ENCODE peak calls at places on chromosomes 2 and 18, in six cellular contexts. C is stomach, Q is adrenal gland, H is sigmoid colon, A is prostate gland, P is endothelial cell of umbilical vein. B is an unnamed sample.

GRCh38 chr2:176096986-176097819 is 2.4 kb upstream of the HOXD12 start:
- DNase-seq in C (peak), Q (peak), H (peak), A (peak), P (peak), B (peak)

GRCh38 chr2:156190532-156190931 is 142.0 kb downstream of the NR4A2 start:
- DNase-seq in C (no peak), Q (no peak), H (no peak), A (no peak), P (no peak), B (no peak)

GRCh38 chr18:24160086-24160485 is 21.2 kb downstream of the CABYR start:
- DNase-seq in C (no peak), Q (no peak), H (no peak), A (no peak), P (no peak), B (no peak)

GRCh38 chr2:41698787-41699422 is 348.9 kb upstream of the PKDCC start:
- DNase-seq in C (no peak), Q (peak), H (peak), A (peak), P (peak), B (peak)

GRCh38 chr18:46481847-46482245 is 175.2 kb downstream of the LOXHD1 start:
- DNase-seq in C (no peak), Q (no peak), H (no peak), A (no peak), P (no peak), B (no peak)

GRCh38 chr2:64021578-64021977 is 2.4 kb upstream of the VPS54 start:
- DNase-seq in C (no peak), Q (no peak), H (no peak), A (peak), P (peak), B (no peak)

GRCh38 chr18:649341-649740 is 8.1 kb upstream of the TYMS start:
- DNase-seq in C (no peak), Q (no peak), H (no peak), A (no peak), P (no peak), B (no peak)

GRCh38 chr18:55534547-55534946 is 53.4 kb downstream of the TCF4 start:
- DNase-seq in C (no peak), Q (no peak), H (no peak), A (no peak), P (no peak), B (no peak)

GRCh38 chr18:55633032-55633431 is 45.0 kb upstream of the TCF4 start:
- DNase-seq in C (no peak), Q (no peak), H (no peak), A (peak), P (no peak), B (no peak)

GRCh38 chr2:211487746-211488145 is 931.3 kb downstream of the CPS1 start:
- DNase-seq in C (no peak), Q (no peak), H (no peak), A (no peak), P (no peak), B (no peak)

GRCh38 chr2:46489430-46489829 is 10.1 kb downstream of the TMEM247 start:
- DNase-seq in C (no peak), Q (no peak), H (no peak), A (no peak), P (no peak), B (no peak)

GRCh38 chr2:48194641-48195040 is 288.3 kb upstream of the FBXO11 start:
- DNase-seq in C (no peak), Q (no peak), H (no peak), A (no peak), P (no peak), B (no peak)

GRCh38 chr2:42770288-42771131 is 6.6 kb upstream of the OXER1 start:
- DNase-seq in C (peak), Q (peak), H (peak), A (no peak), P (peak), B (no peak)

GRCh38 chr18:36688020-36688965 is 140.5 kb downstream of the TPGS2 start:
- DNase-seq in C (peak), Q (peak), H (no peak), A (peak), P (peak), B (peak)

GRCh38 chr2:100730290-100730868 is 89.6 kb upstream of the NPAS2 start:
- DNase-seq in C (peak), Q (peak), H (peak), A (peak), P (peak), B (no peak)

GRCh38 chr18:7921938-7922587 is 354.9 kb downstream of the PTPRM start:
- DNase-seq in C (no peak), Q (no peak), H (no peak), A (no peak), P (peak), B (no peak)

GRCh38 chr18:41993151-41993550 is 38.1 kb downstream of the PIK3C3 start:
- DNase-seq in C (no peak), Q (no peak), H (no peak), A (no peak), P (no peak), B (no peak)

DNA sequence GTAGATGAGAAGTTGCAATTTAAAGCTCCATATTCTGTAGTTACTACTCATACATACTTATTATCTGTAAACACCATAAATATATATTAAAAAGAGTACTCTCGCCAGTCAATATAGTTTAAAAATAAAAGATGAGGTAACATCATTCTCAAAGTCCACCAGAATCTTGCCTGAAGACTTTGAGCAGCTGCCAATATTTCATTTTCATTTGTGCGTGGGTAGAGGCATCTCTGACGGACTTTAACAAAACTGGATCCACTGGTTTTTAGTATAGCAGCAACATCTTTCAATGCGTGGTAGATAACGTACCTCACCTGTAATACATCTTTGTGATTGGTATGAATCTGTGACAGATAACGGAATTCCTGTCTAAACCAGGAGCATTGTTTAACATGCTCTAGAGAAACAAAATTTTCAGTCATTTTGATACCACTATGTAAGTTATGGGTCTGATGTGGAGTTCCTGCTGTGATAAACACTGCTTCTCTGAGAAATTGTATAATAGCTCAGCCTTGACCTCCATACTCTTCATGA is 45.0 kb downstream of the WDR75 start:
- DNase-seq in C (no peak), Q (no peak), H (no peak), A (no peak), P (no peak), B (no peak)
- H3K27ac ChIP-seq in C (no peak), Q (no peak), H (no peak), A (no peak), P (no peak), B (no peak)

GRCh38 chr2:234674781-234675201 is 177.9 kb upstream of the ARL4C start:
- DNase-seq in C (no peak), Q (peak), H (no peak), A (no peak), P (no peak), B (peak)
- TF ChIP-seq POLR2A in C (no peak), Q (no peak), H (no peak), A (no peak), P (no peak), B (no peak)

DNA sequence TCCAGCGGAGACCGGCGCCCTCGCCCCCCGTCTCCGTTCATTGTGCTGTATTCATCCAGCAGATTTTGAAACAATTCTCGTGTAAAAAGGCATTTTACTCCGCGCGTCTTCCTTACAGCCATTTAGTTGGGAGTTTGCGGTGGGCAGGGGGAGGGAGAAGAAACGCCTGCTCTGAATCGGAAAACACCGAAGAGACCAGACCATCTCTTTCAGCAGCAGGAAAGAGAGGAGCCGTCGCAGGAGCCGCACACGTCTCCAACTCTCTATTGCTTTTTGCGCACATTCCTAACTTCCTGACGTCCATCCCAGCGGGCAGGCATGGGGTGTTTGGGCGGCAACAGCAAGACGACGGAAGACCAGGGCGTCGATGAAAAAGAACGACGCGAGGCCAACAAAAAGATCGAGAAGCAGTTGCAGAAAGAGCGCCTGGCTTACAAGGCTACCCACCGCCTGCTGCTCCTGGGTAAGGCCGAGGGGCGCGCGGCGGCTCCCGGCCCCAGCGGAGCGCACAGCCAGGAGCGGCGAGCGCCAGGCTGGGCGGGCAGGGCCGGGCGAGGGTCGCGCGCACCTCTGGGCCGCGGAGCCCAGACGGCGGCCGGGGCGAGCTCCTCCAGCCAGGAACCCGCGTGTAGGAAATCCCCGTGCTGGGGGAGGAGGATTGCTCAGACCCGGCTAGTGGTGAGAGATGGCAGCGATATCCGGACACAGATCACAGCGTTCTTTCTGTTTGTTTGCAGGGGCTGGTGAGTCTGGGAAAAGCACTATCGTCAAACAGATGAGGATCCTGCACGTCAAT is 63.2 kb downstream of the GNAL start:
- DNase-seq in C (no peak), Q (no peak), H (no peak), A (no peak), P (no peak), B (no peak)
- H3K4me3 ChIP-seq in C (peak), Q (peak), H (peak), A (peak), P (no peak), B (peak)

GRCh38 chr2:240259924-240260529 is 119.6 kb upstream of the OTOS start:
- DNase-seq in C (no peak), Q (peak), H (no peak), A (no peak), P (no peak), B (peak)
- H3K27ac ChIP-seq in C (peak), Q (peak), H (peak), A (no peak), P (no peak), B (peak)

GRCh38 chr2:182914852-182915251 is 48.4 kb upstream of the FRZB start:
- DNase-seq in C (no peak), Q (no peak), H (no peak), A (no peak), P (no peak), B (no peak)

GRCh38 chr2:182917924-182918323 is 51.5 kb upstream of the FRZB start:
- DNase-seq in C (no peak), Q (no peak), H (no peak), A (no peak), P (no peak), B (no peak)

GRCh38 chr2:182915369-182916326 is 49.2 kb upstream of the FRZB start:
- DNase-seq in C (no peak), Q (no peak), H (no peak), A (no peak), P (no peak), B (no peak)

GRCh38 chr2:182918961-182919360 is 52.5 kb upstream of the FRZB start:
- DNase-seq in C (no peak), Q (no peak), H (no peak), A (no peak), P (no peak), B (no peak)

DNA sequence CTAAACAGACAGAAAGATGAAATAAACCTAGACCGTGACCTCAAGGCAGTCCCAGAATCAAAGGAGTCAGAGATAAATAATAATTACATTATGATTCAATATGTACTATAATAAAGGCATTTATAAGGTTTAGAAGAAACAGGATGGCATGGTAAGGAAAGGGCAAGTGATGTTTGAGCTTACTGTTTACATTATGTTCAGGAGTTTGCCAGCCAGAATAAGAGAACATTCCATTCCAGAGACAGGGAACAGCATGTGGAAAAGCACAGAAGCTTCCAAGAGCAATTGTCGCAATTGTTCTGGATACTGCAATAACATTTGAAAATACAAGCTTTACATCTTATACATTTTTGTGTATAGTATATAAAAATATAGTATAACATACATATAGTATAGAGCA is 50.0 kb upstream of the FRZB start:
- DNase-seq in C (no peak), Q (no peak), H (no peak), A (no peak), P (no peak), B (no peak)
- TF ChIP-seq POLR2A in C (no peak), Q (no peak), H (no peak), A (no peak), P (no peak), B (no peak)

GRCh38 chr2:66577331-66578041 is 142.6 kb downstream of the MEIS1 start:
- DNase-seq in C (no peak), Q (peak), H (peak), A (no peak), P (no peak), B (peak)

GRCh38 chr2:66576381-66577330 is 141.7 kb downstream of the MEIS1 start:
- DNase-seq in C (no peak), Q (peak), H (peak), A (peak), P (peak), B (peak)

GRCh38 chr2:66578853-66579158 is 143.9 kb downstream of the MEIS1 start:
- DNase-seq in C (no peak), Q (no peak), H (no peak), A (no peak), P (peak), B (no peak)

GRCh38 chr2:66579494-66579893 is 144.6 kb downstream of the MEIS1 start:
- DNase-seq in C (no peak), Q (no peak), H (no peak), A (no peak), P (peak), B (no peak)

DNA sequence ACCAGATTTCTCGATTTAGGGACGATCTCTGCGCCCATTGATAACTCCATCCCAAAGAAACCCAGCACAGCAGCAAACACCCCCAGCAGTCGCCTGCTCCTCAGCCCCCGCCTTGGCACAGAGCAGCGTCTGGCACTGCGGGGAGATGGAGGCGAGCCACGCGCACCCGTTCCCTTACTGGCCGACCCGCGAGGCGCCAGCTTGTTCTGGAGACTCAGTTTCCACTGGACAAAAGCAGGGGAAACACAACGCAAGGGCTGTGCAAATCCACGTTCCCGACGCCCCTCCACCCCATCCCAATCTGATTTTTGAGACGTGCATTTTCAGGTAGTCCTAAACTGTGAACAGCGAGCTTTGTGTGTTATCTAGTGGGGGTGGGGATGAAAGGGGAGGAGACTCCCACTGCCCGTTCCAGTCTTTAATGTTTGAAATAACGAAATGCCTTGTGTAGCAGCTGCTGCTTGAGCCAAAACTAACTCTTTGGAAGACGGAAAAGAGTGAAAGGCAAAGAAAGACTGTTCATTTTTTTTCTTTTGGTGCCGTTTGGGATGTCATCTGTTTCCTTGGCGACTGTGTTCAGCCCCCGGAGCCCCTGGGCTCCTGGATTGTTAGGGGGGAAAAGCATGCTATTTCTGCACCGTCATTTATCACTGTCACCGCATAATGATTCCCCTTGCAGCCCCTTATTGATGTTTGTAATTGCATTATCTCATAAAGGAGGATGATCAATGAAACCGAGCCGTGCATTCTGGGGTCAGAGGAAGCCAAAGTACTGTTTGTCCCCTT is 143.3 kb downstream of the MEIS1 start:
- DNase-seq in C (no peak), Q (peak), H (peak), A (no peak), P (no peak), B (peak)
- H3K4me3 ChIP-seq in C (peak), Q (peak), H (peak), A (peak), P (no peak), B (peak)

GRCh38 chr2:69310267-69310666 is 76.8 kb downstream of the GFPT1 start:
- DNase-seq in C (no peak), Q (no peak), H (no peak), A (no peak), P (no peak), B (no peak)

GRCh38 chr2:69307696-69308064 is 79.3 kb downstream of the GFPT1 start:
- DNase-seq in C (no peak), Q (no peak), H (no peak), A (no peak), P (no peak), B (no peak)

GRCh38 chr2:69308338-69308737 is 78.7 kb downstream of the GFPT1 start:
- DNase-seq in C (no peak), Q (no peak), H (no peak), A (no peak), P (no peak), B (no peak)

GRCh38 chr2:69311017-69311416 is 76.0 kb downstream of the GFPT1 start:
- DNase-seq in C (no peak), Q (no peak), H (no peak), A (no peak), P (no peak), B (no peak)

DNA sequence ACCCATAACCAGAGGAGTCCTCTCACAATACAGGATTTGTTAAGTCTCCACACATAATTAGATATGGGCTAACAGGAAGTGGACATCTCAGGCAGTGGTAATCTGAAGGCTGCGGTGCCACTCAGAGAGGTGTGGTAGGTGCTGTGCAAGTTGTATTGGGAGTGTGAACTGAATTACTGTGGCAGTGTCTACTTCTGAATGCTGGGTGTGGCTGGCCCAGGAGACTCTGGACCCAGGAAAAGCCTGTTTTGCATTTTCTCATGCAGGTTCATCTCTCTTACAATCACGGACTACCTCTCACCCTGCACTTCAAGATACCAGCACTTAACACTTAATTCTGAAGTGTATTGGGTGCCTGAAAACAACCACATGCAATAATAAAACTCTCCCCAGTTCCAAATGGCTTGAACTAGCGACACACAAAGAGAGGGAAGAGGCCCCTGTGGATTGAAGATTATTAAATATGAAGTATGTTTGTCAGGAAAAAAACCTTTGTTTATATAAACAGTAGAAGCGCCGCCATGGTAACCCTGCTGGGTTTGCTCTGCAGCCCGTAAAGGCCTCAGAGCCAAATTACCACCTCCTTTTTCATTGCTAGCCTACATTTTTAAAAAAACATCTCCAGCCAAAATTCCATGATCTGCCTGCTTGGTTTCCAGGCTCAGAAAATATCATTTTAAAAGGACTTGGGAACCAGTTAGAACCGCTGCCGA is 77.5 kb downstream of the GFPT1 start:
- DNase-seq in C (no peak), Q (peak), H (peak), A (no peak), P (peak), B (peak)
- H3K27ac ChIP-seq in C (peak), Q (no peak), H (peak), A (peak), P (no peak), B (no peak)

B was measured in ovary.